ENCODE peak calls at places on chromosomes 4 and X, in six cellular contexts. U is NCI-H345; J is kidney; E is posterior vena cava; C is stimulated activated CD4-positive, alpha-beta T cell treated with anti-CD3 and anti-CD28 coated beads, Interleukin-1b, Interleukin-23, amount 100 ng/mL, for 4 hours; A is HTR-8/SVneo. R is an unnamed sample.

GRCh38 chr4:184166736-184167135 is 50.9 kb downstream of the ENPP6 start:
- DNase-seq in C (no peak), E (no peak), U (no peak), A (no peak), J (no peak), R (no peak)

GRCh38 chr4:98232202-98232601 is 29.0 kb upstream of the RAP1GDS1 start:
- DNase-seq in A (no peak), U (no peak), J (no peak), E (no peak), C (no peak), R (no peak)

GRCh38 chr4:41572414-41572986 is 34.5 kb downstream of the LIMCH1 start:
- DNase-seq in E (no peak), J (no peak), A (no peak), U (no peak), C (no peak), R (no peak)

GRCh38 chr4:141133146-141134006 is at the start of gene RNF150:
- DNase-seq in E (peak), J (peak), A (peak), C (no peak), U (peak), R (peak)

GRCh38 chr4:168648929-168649328 is 152.1 kb downstream of the PALLD start:
- DNase-seq in U (no peak), J (no peak), C (no peak), A (no peak), E (no peak), R (no peak)

GRCh38 chr4:165131247-165131832 is 18.7 kb upstream of the TMEM192 start:
- DNase-seq in U (peak), J (no peak), A (peak), C (peak), E (no peak), R (no peak)

GRCh38 chr4:8912506-8912905 is 40.9 kb upstream of the HMX1 start:
- DNase-seq in J (no peak), A (no peak), E (no peak), U (no peak), C (no peak), R (no peak)

GRCh38 chr4:47040828-47041227 is 9.5 kb downstream of the GABRB1 start:
- DNase-seq in U (no peak), J (no peak), A (no peak), C (no peak), E (no peak), R (no peak)

GRCh38 chr4:40592034-40592433 is 37.6 kb downstream of the RBM47 start:
- DNase-seq in U (no peak), C (no peak), J (no peak), A (no peak), E (no peak), R (no peak)

GRCh38 chrX:106007815-106008214 is 30.7 kb downstream of the SERPINA7 start:
- DNase-seq in C (no peak), J (no peak), E (no peak), A (no peak), U (no peak), R (no peak)

GRCh38 chr4:66564901-66565648 is 894.8 kb upstream of the EPHA5 start:
- DNase-seq in A (no peak), E (no peak), J (no peak), C (no peak), U (peak), R (no peak)

GRCh38 chr4:173525118-173526033 is 4.7 kb downstream of the HAND2 start:
- DNase-seq in E (peak), U (no peak), C (no peak), J (no peak), A (no peak), R (peak)

GRCh38 chrX:71439898-71440297 is 73.7 kb downstream of the TAF1 start:
- DNase-seq in E (no peak), C (no peak), A (no peak), J (no peak), U (no peak), R (no peak)

GRCh38 chrX:14356401-14356800 is 172.9 kb upstream of the GLRA2 start:
- DNase-seq in U (no peak), J (no peak), C (no peak), A (no peak), E (no peak), R (no peak)

GRCh38 chr4:20252656-20253271 is 1.1 kb downstream of the SLIT2 start:
- DNase-seq in C (no peak), E (peak), U (peak), A (no peak), J (peak), R (peak)

GRCh38 chr4:94877973-94878372 is 120.2 kb downstream of the BMPR1B start:
- DNase-seq in E (no peak), A (no peak), J (no peak), C (no peak), U (no peak), R (no peak)

GRCh38 chrX:18640686-18641085 is 31.2 kb downstream of the RS1 start:
- DNase-seq in U (no peak), J (no peak), A (no peak), E (no peak), C (no peak), R (no peak)

GRCh38 chrX:135411893-135412292 is 9.9 kb upstream of the SMIM10L2A start:
- DNase-seq in J (no peak), E (no peak), C (no peak), U (no peak), A (no peak), R (no peak)

GRCh38 chr4:189787216-189788031 is 153.2 kb upstream of the FRG1 start:
- DNase-seq in A (no peak), E (no peak), J (no peak), C (no peak), U (no peak), R (no peak)

GRCh38 chr4:94406668-94407437 is 44.9 kb upstream of the PDLIM5 start:
- DNase-seq in A (peak), J (no peak), E (no peak), U (peak), C (peak), R (peak)

GRCh38 chr4:147740176-147740575 is 8.3 kb downstream of the ARHGAP10 start:
- DNase-seq in E (no peak), C (no peak), J (no peak), A (no peak), U (no peak), R (no peak)

GRCh38 chr4:94621491-94622080 is 136.2 kb upstream of the BMPR1B start:
- DNase-seq in J (no peak), U (peak), E (no peak), C (peak), A (peak), R (no peak)

GRCh38 chr4:155999743-156000142 is 46.1 kb upstream of the CTSO start:
- DNase-seq in E (peak), J (no peak), U (no peak), A (peak), C (no peak), R (peak)

GRCh38 chr4:26290276-26290675 is 30.5 kb upstream of the RBPJ start:
- DNase-seq in J (no peak), A (no peak), E (no peak), C (no peak), U (no peak), R (no peak)

GRCh38 chr4:115687356-115687755 is 573.9 kb upstream of the NDST4 start:
- DNase-seq in E (no peak), C (no peak), J (no peak), A (no peak), U (no peak), R (no peak)

GRCh38 chr4:125776146-125776545 is 461.4 kb downstream of the FAT4 start:
- DNase-seq in A (no peak), U (no peak), E (no peak), C (no peak), J (no peak), R (no peak)

GRCh38 chr4:39522068-39522467 is 5.2 kb downstream of the UGDH start:
- DNase-seq in C (no peak), J (no peak), A (no peak), E (no peak), U (no peak), R (no peak)

GRCh38 chr4:83561381-83561780 is 25.5 kb downstream of the GPAT3 start:
- DNase-seq in U (no peak), J (no peak), C (peak), E (no peak), A (no peak), R (no peak)

GRCh38 chr4:11487876-11488545 is 59.3 kb upstream of the HS3ST1 start:
- DNase-seq in C (no peak), J (no peak), U (no peak), A (no peak), E (no peak), R (no peak)

R was measured in Right ventricle myocardium superior.